ENCODE peak calls at places on chromosomes 7 and 10, in nine cellular contexts. A, F, S, J, V, C, X, W and M are unnamed samples.

GRCh38 chr10:124125305-124126116 is 32.1 kb upstream of the CHST15 start:
- DNase-seq in F (no peak), A (peak), S (no peak), C (no peak), J (no peak), V (no peak), X (peak), W (peak), M (no peak)

GRCh38 chr10:35574924-35575352 is 30.2 kb upstream of the GJD4 start:
- DNase-seq in F (peak), W (no peak), C (peak), J (no peak), X (no peak), S (no peak), V (peak), A (no peak), M (peak)

GRCh38 chr10:102629661-102630614 is 14.3 kb upstream of the TRIM8 start:
- DNase-seq in S (no peak), X (peak), J (no peak), F (peak), C (peak), A (no peak), V (peak), W (no peak), M (peak)

GRCh38 chr7:121480566-121481335 is 84.6 kb upstream of the FAM3C start:
- DNase-seq in J (no peak), C (no peak), W (no peak), V (no peak), X (peak), F (no peak), A (peak), S (no peak), M (no peak)

GRCh38 chr7:26910221-26910620 is 45.8 kb upstream of the SKAP2 start:
- DNase-seq in J (no peak), X (no peak), C (peak), F (peak), W (peak), V (peak), S (no peak), A (no peak), M (peak)

GRCh38 chr7:71237945-71238344 is 106.0 kb downstream of the GALNT17 start:
- DNase-seq in X (peak), J (no peak), A (no peak), V (no peak), W (no peak), S (peak), F (no peak), C (no peak), M (no peak)

GRCh38 chr7:79933144-79933543 is 201.5 kb upstream of the GNAI1 start:
- DNase-seq in V (peak), W (no peak), J (no peak), C (peak), F (peak), S (no peak), A (no peak), X (no peak), M (no peak)

GRCh38 chr7:140390466-140391190 is 7.7 kb downstream of the SLC37A3 start:
- DNase-seq in J (no peak), F (peak), W (no peak), A (peak), C (no peak), X (no peak), S (peak), V (peak), M (no peak)

GRCh38 chr7:96179341-96179740 is 142.6 kb downstream of the SLC25A13 start:
- DNase-seq in C (no peak), X (no peak), V (no peak), F (no peak), S (no peak), J (no peak), W (no peak), A (no peak), M (no peak)

GRCh38 chr7:15459018-15459621 is 102.7 kb downstream of the AGMO start:
- DNase-seq in C (no peak), J (no peak), A (no peak), X (no peak), V (no peak), F (peak), S (no peak), W (no peak), M (no peak)

GRCh38 chr10:103676058-103676785 is 179.2 kb downstream of the SH3PXD2A start:
- DNase-seq in S (peak), C (no peak), F (peak), A (no peak), V (peak), J (no peak), W (no peak), X (no peak), M (no peak)

GRCh38 chr7:132865766-132866531 is 215.9 kb downstream of the CHCHD3 start:
- DNase-seq in J (no peak), X (no peak), W (no peak), C (peak), A (no peak), V (peak), F (peak), S (no peak), M (peak)

GRCh38 chr10:27695088-27695487 is 50.5 kb downstream of the MKX start:
- DNase-seq in C (no peak), X (no peak), S (no peak), W (no peak), V (no peak), A (no peak), F (no peak), J (no peak), M (no peak)

GRCh38 chr7:641269-641671 is 85.2 kb upstream of the DNAAF5 start:
- DNase-seq in C (no peak), F (no peak), J (no peak), A (peak), W (peak), S (no peak), V (peak), X (no peak), M (no peak)

GRCh38 chr7:29748286-29749099 is 57.8 kb upstream of the WIPF3 start:
- DNase-seq in S (no peak), V (peak), F (peak), W (peak), J (no peak), A (peak), C (peak), X (peak), M (peak)

GRCh38 chr7:107813524-107813923 is 10.5 kb upstream of the SLC26A3 start:
- DNase-seq in X (no peak), V (no peak), S (no peak), C (no peak), J (no peak), F (no peak), W (no peak), A (no peak), M (no peak)

GRCh38 chr7:128890306-128891109 is 20.0 kb downstream of the KCP start:
- DNase-seq in S (peak), C (no peak), X (peak), V (no peak), F (no peak), J (no peak), A (no peak), W (no peak), M (no peak)

GRCh38 chr10:51074238-51075028 is at the start of gene PRKG1:
- DNase-seq in J (peak), W (no peak), S (peak), F (peak), A (no peak), X (peak), C (peak), V (peak), M (peak)

GRCh38 chr7:78194609-78195008 is 396.0 kb downstream of the PHTF2 start:
- DNase-seq in S (no peak), F (no peak), C (no peak), X (no peak), V (peak), J (no peak), W (no peak), A (no peak), M (no peak)

GRCh38 chr10:111126073-111126472 is 49.2 kb downstream of the ADRA2A start:
- DNase-seq in A (no peak), C (no peak), X (no peak), F (peak), W (no peak), V (no peak), S (no peak), J (no peak), M (no peak)

GRCh38 chr10:13990392-13990805 is 340.3 kb downstream of the FRMD4A start:
- DNase-seq in W (no peak), C (peak), J (no peak), V (peak), S (no peak), A (no peak), X (peak), F (peak), M (no peak)

GRCh38 chr7:93715234-93715633 is 140.7 kb upstream of the CALCR start:
- DNase-seq in A (peak), J (peak), W (peak), S (peak), V (peak), X (peak), C (peak), F (peak), M (peak)

GRCh38 chr7:2635810-2636701 is 4.3 kb downstream of the TTYH3 start:
- DNase-seq in V (no peak), X (no peak), C (no peak), W (no peak), A (no peak), F (peak), S (peak), J (peak), M (no peak)

GRCh38 chr10:87092861-87093460 is 1.7 kb downstream of the GLUD1 start:
- DNase-seq in A (peak), J (peak), W (no peak), F (peak), S (no peak), V (peak), X (peak), C (peak), M (no peak)

GRCh38 chr7:91869661-91870060 is 10.8 kb downstream of the MTERF1 start:
- DNase-seq in C (no peak), F (no peak), A (no peak), X (no peak), W (no peak), S (no peak), J (no peak), V (no peak), M (no peak)

GRCh38 chr10:87671416-87671815 is 11.7 kb downstream of the PAPSS2 start:
- DNase-seq in W (no peak), C (no peak), F (no peak), A (no peak), J (no peak), S (no peak), V (peak), X (no peak), M (no peak)

GRCh38 chr7:55147101-55147500 is 128.3 kb downstream of the EGFR start:
- DNase-seq in F (no peak), A (no peak), J (no peak), C (no peak), S (no peak), V (no peak), W (no peak), X (no peak), M (no peak)

DNA sequence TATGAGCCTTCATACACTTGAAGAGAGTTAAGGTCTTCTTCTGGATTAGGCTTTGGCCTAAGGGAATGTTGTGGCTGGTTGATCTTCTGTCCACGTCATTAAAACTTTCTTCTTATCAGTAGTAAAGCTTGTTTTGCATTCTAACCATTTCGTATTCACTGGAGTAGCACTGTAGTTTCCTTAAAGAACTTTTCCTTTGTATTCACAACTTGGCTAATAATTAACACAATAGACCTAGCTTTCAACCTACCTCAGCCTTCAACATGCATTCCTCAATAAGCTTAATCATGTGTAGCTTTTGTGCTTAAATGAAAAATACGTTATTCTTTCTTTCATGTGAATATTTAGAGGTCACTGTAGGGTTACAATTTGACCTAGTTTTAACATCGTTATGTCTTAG is 42.8 kb downstream of the AKR1C8 start:
- DNase-seq in A (no peak), W (no peak), X (no peak), J (no peak), S (no peak), F (no peak), V (no peak), C (no peak), M (no peak)
- TF ChIP-seq CTCF in A (no peak), W (no peak), X (no peak), J (no peak), S (no peak), F (no peak), V (no peak), C (no peak), M (no peak)

GRCh38 chr7:41695661-41696322 is 7.1 kb downstream of the INHBA start:
- DNase-seq in F (peak), V (peak), S (no peak), X (no peak), A (no peak), J (no peak), C (peak), W (no peak), M (no peak)
- H3K4me3 ChIP-seq in F (peak), V (peak), S (peak), X (no peak), A (no peak), J (no peak), C (peak), W (no peak), M (peak)

GRCh38 chr10:131569851-131570715 is 258.6 kb upstream of the TCERG1L start:
- DNase-seq in A (no peak), S (peak), V (no peak), X (peak), W (no peak), J (no peak), F (no peak), C (no peak), M (no peak)
- TF ChIP-seq CTCF in A (peak), S (no peak), V (no peak), X (peak), W (peak), J (no peak), F (no peak), C (no peak), M (no peak)

DNA sequence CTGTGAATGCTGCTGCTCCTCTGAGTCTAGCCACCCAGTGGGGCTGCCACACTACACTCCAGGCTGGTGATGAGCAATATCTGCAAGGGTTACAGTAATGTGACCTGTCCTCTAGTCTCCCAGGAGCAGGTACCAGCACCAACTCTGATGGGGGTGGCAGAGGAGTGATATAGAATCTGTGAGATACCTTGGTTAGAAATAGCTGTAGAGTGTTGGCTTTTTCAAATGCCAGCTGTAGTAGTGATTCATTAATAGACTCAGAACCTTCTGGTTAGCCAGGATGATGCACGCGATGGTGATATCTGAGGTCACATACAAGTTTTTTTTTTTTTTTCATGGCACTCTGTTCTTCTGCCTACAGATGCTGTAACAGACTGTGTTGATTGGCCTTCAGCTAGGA is 757.1 kb downstream of the INHBA start:
- DNase-seq in W (no peak), X (no peak), A (no peak), V (no peak), F (peak), J (no peak), C (peak), S (no peak), M (no peak)
- H3K4me3 ChIP-seq in W (no peak), X (no peak), A (no peak), V (no peak), F (no peak), J (no peak), C (no peak), S (no peak), M (no peak)

GRCh38 chr7:31263363-31263762 is 77.2 kb downstream of the NEUROD6 start:
- DNase-seq in S (no peak), W (no peak), C (no peak), F (no peak), J (no peak), X (no peak), V (no peak), A (no peak), M (no peak)
- TF ChIP-seq CTCF in S (no peak), W (no peak), C (no peak), F (no peak), J (no peak), X (no peak), V (no peak), A (no peak), M (no peak)

GRCh38 chr7:103149808-103150180 is 895 bp upstream of the NAPEPLD start:
- DNase-seq in W (no peak), S (no peak), C (no peak), J (no peak), A (no peak), X (no peak), F (no peak), V (no peak), M (no peak)
- H3K4me3 ChIP-seq in W (peak), S (peak), C (peak), J (no peak), A (peak), X (no peak), F (peak), V (peak), M (peak)

GRCh38 chr7:127392182-127392565 is 334 bp downstream of the ZNF800 start:
- DNase-seq in J (peak), C (peak), A (peak), V (peak), W (no peak), S (peak), X (peak), F (peak), M (no peak)
- TF ChIP-seq CTCF in J (no peak), C (no peak), A (no peak), V (no peak), W (no peak), S (no peak), X (no peak), F (no peak), M (no peak)

GRCh38 chr10:49394933-49395740 is 752 bp downstream of the DRGX start:
- DNase-seq in X (peak), V (no peak), S (no peak), C (no peak), W (no peak), A (no peak), J (no peak), F (no peak), M (no peak)
- H3K4me3 ChIP-seq in X (peak), V (no peak), S (no peak), C (no peak), W (no peak), A (no peak), J (no peak), F (no peak), M (no peak)

DNA sequence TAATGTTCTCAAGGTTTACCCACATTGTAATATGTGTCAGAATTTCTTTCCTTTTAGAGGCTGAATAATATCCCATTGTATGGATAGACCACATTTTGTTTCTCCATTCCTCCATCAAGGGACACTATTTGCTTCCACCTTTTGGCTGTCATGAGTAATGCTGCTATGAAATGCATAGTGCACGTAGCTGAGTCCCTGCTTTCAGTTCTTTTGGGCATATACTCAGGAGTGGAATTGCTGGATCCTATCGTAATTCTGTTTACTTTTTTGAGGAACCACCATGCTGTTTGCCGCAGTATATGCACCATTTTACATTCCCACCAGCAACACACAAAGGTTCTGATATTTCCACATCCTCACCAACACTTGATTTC is 60.0 kb downstream of the PRF1 start:
- DNase-seq in X (no peak), A (no peak), J (no peak), F (no peak), C (no peak), V (peak), S (no peak), W (no peak), M (no peak)
- TF ChIP-seq CTCF in X (no peak), A (peak), J (no peak), F (peak), C (peak), V (peak), S (no peak), W (no peak), M (no peak)

GRCh38 chr10:119235381-119235780 is 28.0 kb downstream of the GRK5 start:
- DNase-seq in S (no peak), F (peak), X (no peak), W (no peak), C (no peak), A (no peak), V (peak), J (no peak), M (no peak)
- H3K4me3 ChIP-seq in S (no peak), F (no peak), X (no peak), W (no peak), C (no peak), A (no peak), V (no peak), J (no peak), M (no peak)